ENCODE peak calls at places on chromosome 2, in five cellular contexts. K is fibroblast of lung, W is suprapubic skin, Z is K562, D is Karpas-422. I is an unnamed sample. For H3K4me1, the result is how much of the 10 kb centered on the place peaks cover.

GRCh38 chr2:71613953-71614925 is 160.9 kb downstream of the DYSF start:
- DNase-seq in K (no peak), W (peak), Z (no peak), D (no peak), I (peak)

GRCh38 chr2:234469251-234469845 is 27.5 kb downstream of the ARL4C start:
- DNase-seq in K (no peak), W (no peak), Z (no peak), D (no peak), I (no peak)

GRCh38 chr2:136134126-136134525 is 16.2 kb upstream of the CXCR4 start:
- DNase-seq in K (no peak), W (no peak), Z (no peak), D (no peak), I (no peak)

GRCh38 chr2:152200562-152201465 is 25.3 kb upstream of the STAM2 start:
- DNase-seq in K (peak), W (peak), Z (peak), D (no peak), I (peak)

GRCh38 chr2:49640630-49641029 is 486.3 kb upstream of the FSHR start:
- DNase-seq in K (no peak), W (no peak), Z (no peak), D (no peak), I (no peak)

GRCh38 chr2:133674433-133675331 is 106.4 kb upstream of the NCKAP5 start:
- DNase-seq in K (peak), W (peak), Z (no peak), D (no peak), I (no peak)

GRCh38 chr2:238879621-238880377 is 31.9 kb downstream of the TWIST2 start:
- DNase-seq in K (no peak), W (no peak), Z (no peak), D (no peak), I (no peak)

GRCh38 chr2:241390301-241391206 is 34.5 kb downstream of the FARP2 start:
- DNase-seq in K (no peak), W (no peak), Z (no peak), D (no peak), I (no peak)

GRCh38 chr2:66030553-66030952 is 404.4 kb upstream of the MEIS1 start:
- DNase-seq in K (peak), W (no peak), Z (peak), D (no peak), I (no peak)

GRCh38 chr2:122145805-122146204 is 390.4 kb downstream of the TSN start:
- DNase-seq in K (no peak), W (no peak), Z (no peak), D (no peak), I (peak)

GRCh38 chr2:31258351-31258750 is 24.4 kb downstream of the EHD3 start:
- DNase-seq in K (no peak), W (no peak), Z (no peak), D (peak), I (no peak)

GRCh38 chr2:96427917-96428316 is 77.2 kb downstream of the NEURL3 start:
- DNase-seq in K (peak), W (no peak), Z (no peak), D (no peak), I (no peak)

GRCh38 chr2:155310589-155310988 is 612.1 kb downstream of the KCNJ3 start:
- DNase-seq in K (peak), W (no peak), Z (peak), D (peak), I (no peak)

GRCh38 chr2:105797298-105797819 is 52.6 kb downstream of the NCK2 start:
- DNase-seq in K (peak), W (no peak), Z (no peak), D (no peak), I (no peak)

GRCh38 chr2:196167666-196168065 is 3.7 kb downstream of the STK17B start:
- DNase-seq in K (no peak), W (no peak), Z (no peak), D (no peak), I (no peak)

GRCh38 chr2:237552911-237553310 is 13.5 kb upstream of the PRLH start:
- DNase-seq in K (no peak), W (no peak), Z (no peak), D (peak), I (no peak)

GRCh38 chr2:41543726-41544125 is 504.1 kb upstream of the PKDCC start:
- DNase-seq in K (no peak), W (no peak), Z (no peak), D (no peak), I (no peak)

GRCh38 chr2:68336192-68336591 is 16.4 kb upstream of the CNRIP1 start:
- DNase-seq in K (peak), W (no peak), Z (no peak), D (no peak), I (no peak)

GRCh38 chr2:46236006-46236875 is 61.0 kb upstream of the EPAS1 start:
- DNase-seq in K (no peak), W (no peak), Z (no peak), D (no peak), I (no peak)

GRCh38 chr2:45435316-45435715 is 175.8 kb downstream of the SRBD1 start:
- DNase-seq in K (peak), W (no peak), Z (peak), D (no peak), I (no peak)

DNA sequence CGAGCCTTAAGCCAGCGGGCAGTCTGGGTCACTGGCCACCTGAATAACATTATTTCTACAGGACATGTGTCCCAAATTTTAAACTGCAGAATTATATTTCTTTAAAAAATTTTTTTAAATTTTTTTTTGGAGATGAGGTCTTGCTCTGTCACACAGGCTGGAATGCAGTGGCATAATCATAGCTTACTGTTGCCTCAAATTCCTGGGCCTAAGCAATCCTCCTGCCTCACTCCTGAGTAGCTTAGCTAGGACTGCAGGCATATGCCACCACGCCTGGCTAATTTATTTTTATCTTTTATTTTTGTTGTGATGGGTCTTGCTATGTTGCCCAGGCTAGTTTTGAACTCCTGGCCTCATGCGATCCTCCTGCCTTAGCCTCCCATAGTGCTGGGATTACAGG is 10.7 kb downstream of the WIPF1 start:
- DNase-seq in K (no peak), W (no peak), Z (no peak), D (no peak), I (no peak)
- H3K4me1 ChIP-seq in K (under half), W (under half), Z (under half), D (under half), I (under half)

GRCh38 chr2:212530991-212531390 is 7.6 kb downstream of the ERBB4 start:
- DNase-seq in K (no peak), W (no peak), Z (no peak), D (no peak), I (no peak)

GRCh38 chr2:212530373-212530772 is 8.2 kb downstream of the ERBB4 start:
- DNase-seq in K (no peak), W (no peak), Z (no peak), D (no peak), I (no peak)

GRCh38 chr2:212532585-212532984 is 6.0 kb downstream of the ERBB4 start:
- DNase-seq in K (no peak), W (no peak), Z (no peak), D (no peak), I (no peak)

GRCh38 chr2:212532087-212532486 is 6.5 kb downstream of the ERBB4 start:
- DNase-seq in K (no peak), W (no peak), Z (no peak), D (no peak), I (no peak)

GRCh38 chr2:212531499-212531898 is 7.1 kb downstream of the ERBB4 start:
- DNase-seq in K (no peak), W (no peak), Z (no peak), D (no peak), I (no peak)
- H3K27ac ChIP-seq in K (no peak), W (no peak), Z (no peak), D (no peak), I (no peak)

GRCh38 chr2:168742258-168742932 is 60.0 kb upstream of the NOSTRIN start:
- DNase-seq in K (no peak), W (no peak), Z (no peak), D (no peak), I (no peak)

GRCh38 chr2:168738057-168738456 is 64.4 kb upstream of the NOSTRIN start:
- DNase-seq in K (no peak), W (no peak), Z (no peak), D (no peak), I (no peak)

GRCh38 chr2:168736636-168737424 is 65.6 kb upstream of the NOSTRIN start:
- DNase-seq in K (no peak), W (no peak), Z (no peak), D (no peak), I (no peak)

GRCh38 chr2:168740360-168740759 is 62.1 kb upstream of the NOSTRIN start:
- DNase-seq in K (no peak), W (no peak), Z (no peak), D (no peak), I (no peak)

DNA sequence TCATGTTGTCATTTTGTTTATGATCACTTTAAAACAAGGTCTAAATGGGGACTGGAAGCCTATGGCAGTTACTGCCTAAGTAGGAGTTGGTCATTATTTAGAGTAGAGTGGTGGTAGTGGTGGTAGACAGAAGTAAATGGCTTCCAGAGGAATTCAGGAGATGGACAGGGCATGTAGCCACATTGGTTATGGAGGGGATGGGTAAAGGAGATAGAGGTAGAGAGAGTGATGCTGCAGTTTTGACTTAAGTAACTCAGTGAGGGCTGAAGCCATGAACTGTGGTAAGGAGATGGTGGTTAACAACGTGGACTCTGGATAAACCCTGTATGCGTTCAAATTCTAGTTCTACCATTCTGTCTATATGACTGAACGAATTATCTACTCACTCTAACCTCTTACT is 61.6 kb upstream of the NOSTRIN start:
- DNase-seq in K (no peak), W (no peak), Z (peak), D (no peak), I (no peak)
- H3K4me1 ChIP-seq in K (under half), W (under half), Z (under half), D (under half), I (under half)

GRCh38 chr2:58965602-58966001 is 724.5 kb upstream of the FANCL start:
- DNase-seq in K (no peak), W (no peak), Z (no peak), D (no peak), I (no peak)
- H3K27ac ChIP-seq in K (no peak), W (no peak), Z (no peak), D (no peak), I (no peak)

I was measured in vagina.